ENCODE peak calls at places on chromosomes 2 and 18, in six cellular contexts. N is fibroblast of lung; P is stimulated activated CD8-positive, alpha-beta memory T cell treated with anti-CD3 and anti-CD28 coated beads, Interleukin-12 subunit alpha, Interleukin-12 subunit beta, amount 100 ng/mL, for 4 hours; D is occipital lobe; R is SK-N-SH; T is NCI-H1048. U is an unnamed sample.

GRCh38 chr2:11621465-11621864 is 48.5 kb downstream of the NTSR2 start:
- DNase-seq in N (no peak), P (no peak), D (no peak), R (no peak), T (no peak), U (no peak)

GRCh38 chr18:28176933-28177827 is at the start of gene CDH2:
- DNase-seq in N (peak; percentile 71), P (no peak), D (peak; percentile 81), R (peak; percentile 92), T (no peak), U (no peak)

GRCh38 chr2:181798022-181798421 is 93.5 kb upstream of the ITPRID2 start:
- DNase-seq in N (no peak), P (no peak), D (no peak), R (no peak), T (no peak), U (no peak)

GRCh38 chr18:31741096-31741735 is 19.5 kb downstream of the SLC25A52 start:
- DNase-seq in N (peak; percentile 49), P (no peak), D (no peak), R (peak; percentile 32), T (peak; percentile 30), U (no peak)

GRCh38 chr2:101697794-101698418 is 399 bp downstream of the MAP4K4 start:
- DNase-seq in N (no peak), P (no peak), D (no peak), R (peak; percentile 78), T (no peak), U (no peak)

GRCh38 chr2:15554525-15555218 is 6.5 kb downstream of the NBAS start:
- DNase-seq in N (peak; percentile 83), P (no peak), D (no peak), R (no peak), T (no peak), U (no peak)

GRCh38 chr2:30612371-30612770 is 165.3 kb downstream of the LCLAT1 start:
- DNase-seq in N (no peak), P (no peak), D (no peak), R (no peak), T (no peak), U (no peak)

GRCh38 chr2:44093970-44094369 is 74.7 kb upstream of the PPM1B start:
- DNase-seq in N (no peak), P (no peak), D (no peak), R (no peak), T (no peak), U (no peak)

GRCh38 chr2:223674998-223675609 is 72.9 kb upstream of the SCG2 start:
- DNase-seq in N (peak; percentile 65), P (no peak), D (no peak), R (peak; percentile 29), T (no peak), U (no peak)

GRCh38 chr2:137117385-137117784 is 352.0 kb downstream of the THSD7B start:
- DNase-seq in N (no peak), P (no peak), D (no peak), R (no peak), T (no peak), U (no peak)

GRCh38 chr18:22674300-22674699 is 256.6 kb upstream of the CTAGE1 start:
- DNase-seq in N (peak; percentile 88), P (no peak), D (no peak), R (no peak), T (no peak), U (no peak)

GRCh38 chr2:164840458-164840929 is 1.1 kb downstream of the COBLL1 start:
- DNase-seq in N (no peak), P (no peak), D (no peak), R (no peak), T (no peak), U (no peak)

GRCh38 chr2:212145111-212145510 is 393.5 kb downstream of the ERBB4 start:
- DNase-seq in N (peak; percentile 40), P (no peak), D (no peak), R (no peak), T (no peak), U (no peak)

GRCh38 chr2:241878007-241878970 is 8.8 kb downstream of the RTP5 start:
- DNase-seq in N (peak; percentile 70), P (peak; percentile 56), D (peak; percentile 44), R (peak; percentile 90), T (no peak), U (no peak)

GRCh38 chr2:95353613-95354468 is 48.7 kb upstream of the FAHD2A start:
- DNase-seq in N (no peak), P (no peak), D (no peak), R (no peak), T (no peak), U (no peak)

GRCh38 chr2:95314598-95314963 is 17.4 kb downstream of the KCNIP3 start:
- DNase-seq in N (no peak), P (no peak), D (no peak), R (no peak), T (no peak), U (no peak)

GRCh38 chr18:8140841-8141501 is 468.3 kb upstream of the RAB12 start:
- DNase-seq in N (peak; percentile 74), P (no peak), D (peak; percentile 17), R (no peak), T (no peak), U (no peak)

GRCh38 chr2:234290671-234291070 is 206.2 kb downstream of the ARL4C start:
- DNase-seq in N (no peak), P (peak; percentile 68), D (no peak), R (no peak), T (no peak), U (no peak)

GRCh38 chr2:240956161-240956934 is 42.1 kb upstream of the SNED1 start:
- DNase-seq in N (peak; percentile 12), P (no peak), D (no peak), R (peak; percentile 28), T (no peak), U (no peak)

GRCh38 chr18:53416985-53417384 is 807.5 kb downstream of the MBD2 start:
- DNase-seq in N (no peak), P (no peak), D (no peak), R (no peak), T (no peak), U (no peak)